ENCODE peak calls at places on chromosomes 2 and 18, in six cellular contexts. One of them, this sample, is unnamed.

GRCh38 chr18:45887585-45887984 is 62.1 kb downstream of the SIGLEC15 start:
- DNase-seq in A549: no peak
- DNase-seq in HepG2: no peak
- DNase-seq in K562: no peak
- DNase-seq in IMR-90: no peak
- DNase-seq in GM12878: no peak
- DNase-seq in this sample: no peak

GRCh38 chr2:241877197-241877685 is 7.7 kb downstream of the RTP5 start:
- DNase-seq in HepG2: no peak
- DNase-seq in A549: no peak
- DNase-seq in IMR-90: no peak
- DNase-seq in K562: no peak
- DNase-seq in GM12878: no peak
- DNase-seq in this sample: no peak

GRCh38 chr2:25306767-25307368 is 34.9 kb downstream of the DNMT3A start:
- DNase-seq in A549: no peak
- DNase-seq in HepG2: no peak
- DNase-seq in IMR-90: no peak
- DNase-seq in GM12878: no peak
- DNase-seq in K562: no peak
- DNase-seq in this sample: no peak

GRCh38 chr2:229901819-229902218 is 20.0 kb downstream of the TRIP12 start:
- DNase-seq in GM12878: no peak
- DNase-seq in K562: peak
- DNase-seq in IMR-90: peak
- DNase-seq in A549: peak
- DNase-seq in HepG2: no peak
- DNase-seq in this sample: peak

GRCh38 chr2:31675485-31675901 is 94.8 kb upstream of the SRD5A2 start:
- DNase-seq in IMR-90: no peak
- DNase-seq in A549: peak
- DNase-seq in K562: no peak
- DNase-seq in HepG2: peak
- DNase-seq in GM12878: no peak
- DNase-seq in this sample: peak

GRCh38 chr2:48065971-48066370 is 159.7 kb upstream of the FBXO11 start:
- DNase-seq in K562: no peak
- DNase-seq in HepG2: no peak
- DNase-seq in GM12878: no peak
- DNase-seq in A549: no peak
- DNase-seq in IMR-90: no peak
- DNase-seq in this sample: no peak

GRCh38 chr2:675982-676646 is 1.1 kb downstream of the TMEM18 start:
- DNase-seq in HepG2: peak
- DNase-seq in K562: peak
- DNase-seq in IMR-90: peak
- DNase-seq in GM12878: no peak
- DNase-seq in A549: peak
- DNase-seq in this sample: peak

GRCh38 chr2:238155051-238155760 is 3.6 kb upstream of the ERFE start:
- DNase-seq in K562: no peak
- DNase-seq in HepG2: no peak
- DNase-seq in A549: no peak
- DNase-seq in GM12878: no peak
- DNase-seq in IMR-90: peak
- DNase-seq in this sample: no peak

GRCh38 chr2:200650195-200650594 is 64.4 kb downstream of the AOX1 start:
- DNase-seq in A549: no peak
- DNase-seq in IMR-90: no peak
- DNase-seq in HepG2: no peak
- DNase-seq in GM12878: no peak
- DNase-seq in K562: no peak
- DNase-seq in this sample: no peak

GRCh38 chr2:57720728-57721627 is 325.6 kb upstream of the VRK2 start:
- DNase-seq in A549: peak
- DNase-seq in IMR-90: peak
- DNase-seq in GM12878: peak
- DNase-seq in K562: peak
- DNase-seq in HepG2: peak
- DNase-seq in this sample: peak

GRCh38 chr2:61645911-61646310 is 107.8 kb upstream of the XPO1 start:
- DNase-seq in K562: no peak
- DNase-seq in GM12878: no peak
- DNase-seq in A549: no peak
- DNase-seq in IMR-90: peak
- DNase-seq in HepG2: no peak
- DNase-seq in this sample: no peak

GRCh38 chr2:195620499-195620898 is 36.5 kb upstream of the SLC39A10 start:
- DNase-seq in IMR-90: peak
- DNase-seq in HepG2: no peak
- DNase-seq in K562: no peak
- DNase-seq in GM12878: no peak
- DNase-seq in A549: peak
- DNase-seq in this sample: no peak

GRCh38 chr2:218961651-218962570 is 2.4 kb downstream of the CDK5R2 start:
- DNase-seq in GM12878: no peak
- DNase-seq in HepG2: no peak
- DNase-seq in K562: peak
- DNase-seq in IMR-90: no peak
- DNase-seq in A549: no peak
- DNase-seq in this sample: no peak

GRCh38 chr2:52390651-52391050 is 1358.7 kb upstream of the NRXN1 start:
- DNase-seq in A549: no peak
- DNase-seq in IMR-90: peak
- DNase-seq in HepG2: no peak
- DNase-seq in GM12878: no peak
- DNase-seq in K562: no peak
- DNase-seq in this sample: no peak

GRCh38 chr2:75087726-75088125 is 111.6 kb downstream of the TACR1 start:
- DNase-seq in K562: no peak
- DNase-seq in HepG2: no peak
- DNase-seq in A549: no peak
- DNase-seq in IMR-90: peak
- DNase-seq in GM12878: no peak
- DNase-seq in this sample: no peak

GRCh38 chr2:213834331-213834730 is 550.1 kb downstream of the SPAG16 start:
- DNase-seq in HepG2: no peak
- DNase-seq in K562: no peak
- DNase-seq in GM12878: no peak
- DNase-seq in A549: peak
- DNase-seq in IMR-90: peak
- DNase-seq in this sample: no peak

GRCh38 chr2:105895995-105896764 is 151.5 kb downstream of the NCK2 start:
- DNase-seq in IMR-90: no peak
- DNase-seq in GM12878: no peak
- DNase-seq in K562: no peak
- DNase-seq in A549: no peak
- DNase-seq in HepG2: no peak
- DNase-seq in this sample: no peak

GRCh38 chr2:208406474-208407451 is at the start of gene PTH2R:
- DNase-seq in K562: peak
- DNase-seq in IMR-90: no peak
- DNase-seq in A549: no peak
- DNase-seq in GM12878: no peak
- DNase-seq in HepG2: no peak
- DNase-seq in this sample: peak

GRCh38 chr2:148594216-148594615 is 50.3 kb upstream of the EPC2 start:
- DNase-seq in HepG2: no peak
- DNase-seq in GM12878: no peak
- DNase-seq in K562: no peak
- DNase-seq in IMR-90: no peak
- DNase-seq in A549: no peak
- DNase-seq in this sample: no peak

GRCh38 chr2:158202151-158202778 is 100.6 kb downstream of the UPP2 start:
- DNase-seq in GM12878: no peak
- DNase-seq in HepG2: no peak
- DNase-seq in IMR-90: no peak
- DNase-seq in K562: no peak
- DNase-seq in A549: no peak
- DNase-seq in this sample: no peak
- TF ChIP-seq BHLHE40 in GM12878: no peak
- TF ChIP-seq BHLHE40 in HepG2: no peak
- TF ChIP-seq BHLHE40 in IMR-90: no peak
- TF ChIP-seq BHLHE40 in K562: no peak
- TF ChIP-seq BHLHE40 in A549: no peak
- TF ChIP-seq BHLHE40 in this sample: no peak

DNA sequence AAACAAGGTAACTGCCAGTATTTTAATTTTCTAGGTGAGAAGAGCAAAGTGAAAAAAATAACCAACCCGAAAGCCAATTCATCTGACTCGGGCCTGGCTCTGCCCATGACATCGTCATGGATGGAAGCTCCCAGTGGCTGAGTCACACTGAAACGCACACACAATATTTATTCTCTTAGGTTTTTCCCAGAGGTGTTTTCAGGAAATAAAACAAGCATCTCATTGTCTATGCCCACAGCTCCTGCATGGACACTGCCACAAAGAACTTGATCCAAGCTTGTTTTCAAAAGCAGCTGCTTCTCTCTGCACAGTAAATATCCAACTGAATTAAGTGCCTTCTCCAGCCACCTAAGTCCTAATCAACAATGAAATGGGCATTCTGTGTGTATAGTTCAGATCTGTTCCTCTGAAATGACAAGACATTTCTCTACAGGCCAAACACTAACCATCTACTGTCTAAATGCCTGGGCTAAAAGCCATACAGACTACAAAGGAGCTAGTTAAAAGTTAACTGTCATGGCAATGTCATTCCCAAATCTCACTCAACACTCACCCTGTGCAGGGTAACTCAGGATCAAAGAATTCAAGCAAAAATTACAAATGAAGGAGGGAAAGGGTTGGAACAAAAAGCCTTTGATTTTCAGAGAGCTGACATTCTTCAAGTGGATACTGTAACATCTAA is 62.9 kb downstream of the RPL31 start:
- DNase-seq in HepG2: peak
- DNase-seq in A549: peak
- DNase-seq in IMR-90: peak
- DNase-seq in K562: no peak
- DNase-seq in GM12878: no peak
- DNase-seq in this sample: no peak
- TF ChIP-seq BHLHE40 in HepG2: no peak
- TF ChIP-seq BHLHE40 in A549: no peak
- TF ChIP-seq BHLHE40 in IMR-90: no peak
- TF ChIP-seq BHLHE40 in K562: no peak
- TF ChIP-seq BHLHE40 in GM12878: peak
- TF ChIP-seq BHLHE40 in this sample: no peak

GRCh38 chr2:221762496-221762895 is 190.4 kb upstream of the EPHA4 start:
- DNase-seq in A549: no peak
- DNase-seq in K562: no peak
- DNase-seq in IMR-90: no peak
- DNase-seq in GM12878: no peak
- DNase-seq in HepG2: no peak
- DNase-seq in this sample: no peak

GRCh38 chr2:221761260-221761659 is 189.2 kb upstream of the EPHA4 start:
- DNase-seq in GM12878: no peak
- DNase-seq in HepG2: no peak
- DNase-seq in IMR-90: no peak
- DNase-seq in A549: no peak
- DNase-seq in K562: no peak
- DNase-seq in this sample: no peak

GRCh38 chr2:221753401-221753800 is 181.3 kb upstream of the EPHA4 start:
- DNase-seq in GM12878: no peak
- DNase-seq in HepG2: no peak
- DNase-seq in IMR-90: no peak
- DNase-seq in K562: no peak
- DNase-seq in A549: no peak
- DNase-seq in this sample: no peak

GRCh38 chr2:221752781-221753180 is 180.7 kb upstream of the EPHA4 start:
- DNase-seq in IMR-90: no peak
- DNase-seq in A549: no peak
- DNase-seq in K562: no peak
- DNase-seq in GM12878: no peak
- DNase-seq in HepG2: no peak
- DNase-seq in this sample: no peak

GRCh38 chr2:221758076-221758475 is 186.0 kb upstream of the EPHA4 start:
- DNase-seq in HepG2: no peak
- DNase-seq in A549: no peak
- DNase-seq in GM12878: no peak
- DNase-seq in K562: no peak
- DNase-seq in IMR-90: no peak
- DNase-seq in this sample: no peak
- TF ChIP-seq BHLHE40 in HepG2: no peak
- TF ChIP-seq BHLHE40 in A549: no peak
- TF ChIP-seq BHLHE40 in GM12878: no peak
- TF ChIP-seq BHLHE40 in K562: no peak
- TF ChIP-seq BHLHE40 in IMR-90: no peak
- TF ChIP-seq BHLHE40 in this sample: no peak

GRCh38 chr2:47019532-47019931 is 103.9 kb upstream of the MCFD2 start:
- DNase-seq in IMR-90: no peak
- DNase-seq in A549: no peak
- DNase-seq in GM12878: no peak
- DNase-seq in HepG2: no peak
- DNase-seq in K562: no peak
- DNase-seq in this sample: no peak
- TF ChIP-seq BHLHE40 in IMR-90: no peak
- TF ChIP-seq BHLHE40 in A549: no peak
- TF ChIP-seq BHLHE40 in GM12878: no peak
- TF ChIP-seq BHLHE40 in HepG2: no peak
- TF ChIP-seq BHLHE40 in K562: no peak
- TF ChIP-seq BHLHE40 in this sample: no peak

This sample was measured in HEK293T.